ENCODE peak calls at places on chromosomes 2 and 18, in six cellular contexts. N is neuronal stem cell, T is mesendoderm, D is H9, W is H1, R is mesenchymal stem cell. F is an unnamed sample.

GRCh38 chr2:240686460-240686859 is 3.8 kb upstream of the AQP12B start:
- DNase-seq in D (no peak), T (no peak), R (no peak), N (no peak), W (no peak), F (no peak)

GRCh38 chr2:30127016-30127893 is 19.6 kb upstream of the YPEL5 start:
- DNase-seq in R (no peak), N (no peak), T (no peak), D (no peak), W (no peak), F (no peak)

GRCh38 chr2:205187731-205188130 is 494.6 kb upstream of the NRP2 start:
- DNase-seq in T (no peak), D (no peak), W (no peak), R (no peak), N (no peak), F (peak; percentile 60)

GRCh38 chr2:70767094-70767698 is 804 bp downstream of the ADD2 start:
- DNase-seq in D (peak; percentile 83), N (no peak), R (no peak), W (peak; percentile 80), T (peak; percentile 75), F (no peak)

GRCh38 chr18:78925557-78926242 is 53.9 kb upstream of the SALL3 start:
- DNase-seq in R (no peak), D (no peak), N (no peak), T (no peak), W (no peak), F (no peak)

GRCh38 chr2:65818873-65819451 is 386.6 kb upstream of the SPRED2 start:
- DNase-seq in R (peak; percentile 7), N (no peak), D (no peak), W (no peak), T (peak; percentile 84), F (peak; percentile 41)

GRCh38 chr2:127324635-127325034 is 30.7 kb upstream of the ERCC3 start:
- DNase-seq in D (no peak), N (no peak), T (peak; percentile 37), W (no peak), R (peak; percentile 61), F (peak; percentile 28)

GRCh38 chr2:28394997-28395333 is 2.3 kb downstream of the FOSL2 start:
- DNase-seq in R (no peak), W (no peak), N (no peak), T (no peak), D (no peak), F (no peak)

GRCh38 chr2:82781516-82781915 is 1677.6 kb downstream of the SUCLG1 start:
- DNase-seq in D (no peak), T (no peak), N (no peak), R (peak; percentile 10), W (no peak), F (no peak)

GRCh38 chr2:203535078-203535783 is at the start of gene RAPH1:
- DNase-seq in R (peak; percentile 90), D (peak; percentile 88), W (peak; percentile 82), T (peak; percentile 94), N (peak; percentile 76), F (peak; percentile 87)
- H2AK5ac ChIP-seq in R (no peak within 1 kb of the TSS), D (no peak within 1 kb of the TSS), W (no peak within 1 kb of the TSS), T (peak within 1 kb of the TSS; percentile 74), N (no peak within 1 kb of the TSS), F (peak within 1 kb of the TSS; percentile 4)

GRCh38 chr18:67515987-67516431 is 511 bp downstream of the DSEL start:
- DNase-seq in T (peak; percentile 95), N (peak; percentile 70), W (peak; percentile 91), R (peak; percentile 86), D (peak; percentile 90), F (peak; percentile 88)
- H3K4ac ChIP-seq in T (no peak overlapping the region), N (no peak overlapping the region), W (no peak overlapping the region), R (peak overlapping the region; percentile 53), D (no peak overlapping the region), F (no peak overlapping the region)

DNA sequence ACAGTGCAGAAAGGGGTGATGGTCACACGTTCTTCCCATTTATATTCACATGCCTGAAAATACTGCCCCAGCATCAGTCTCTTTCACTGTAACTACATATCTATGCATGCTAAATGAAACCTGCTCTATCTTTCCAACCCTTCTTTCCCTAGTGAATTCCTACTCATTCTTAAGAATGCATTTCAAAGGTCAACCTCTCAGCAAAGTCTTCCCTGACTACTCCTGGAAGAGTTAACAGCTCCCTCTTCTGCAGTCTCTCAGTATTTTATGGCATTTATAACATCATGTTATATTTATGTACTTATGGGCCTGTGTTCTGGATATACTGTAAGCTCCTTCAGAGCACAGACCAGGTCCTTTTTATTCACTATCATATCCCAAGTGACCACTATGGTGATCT is 71.7 kb upstream of the GALNT5 start:
- DNase-seq in T (peak; percentile 13), R (peak; percentile 29), W (no peak), N (no peak), D (no peak), F (no peak)
- H2AK5ac ChIP-seq in T (no peak overlapping the region), R (no peak overlapping the region), W (no peak overlapping the region), N (no peak overlapping the region), D (no peak overlapping the region), F (no peak overlapping the region)

GRCh38 chr2:226447338-226447885 is 352.2 kb downstream of the IRS1 start:
- DNase-seq in W (no peak), N (no peak), D (no peak), T (no peak), R (no peak), F (no peak)

GRCh38 chr2:226447896-226448295 is 351.7 kb downstream of the IRS1 start:
- DNase-seq in D (no peak), R (no peak), T (no peak), N (no peak), W (no peak), F (peak; percentile 76)

GRCh38 chr2:226443112-226443511 is 356.5 kb downstream of the IRS1 start:
- DNase-seq in N (no peak), T (no peak), R (no peak), D (no peak), W (no peak), F (no peak)

GRCh38 chr2:226446406-226447001 is 353.1 kb downstream of the IRS1 start:
- DNase-seq in D (no peak), T (no peak), N (no peak), W (no peak), R (no peak), F (no peak)

GRCh38 chr2:226445216-226445861 is 354.3 kb downstream of the IRS1 start:
- DNase-seq in W (no peak), T (no peak), N (no peak), R (no peak), D (no peak), F (no peak)
- H3K4ac ChIP-seq in W (no peak overlapping the region), T (no peak overlapping the region), N (no peak overlapping the region), R (no peak overlapping the region), D (no peak overlapping the region), F (no peak overlapping the region)

DNA sequence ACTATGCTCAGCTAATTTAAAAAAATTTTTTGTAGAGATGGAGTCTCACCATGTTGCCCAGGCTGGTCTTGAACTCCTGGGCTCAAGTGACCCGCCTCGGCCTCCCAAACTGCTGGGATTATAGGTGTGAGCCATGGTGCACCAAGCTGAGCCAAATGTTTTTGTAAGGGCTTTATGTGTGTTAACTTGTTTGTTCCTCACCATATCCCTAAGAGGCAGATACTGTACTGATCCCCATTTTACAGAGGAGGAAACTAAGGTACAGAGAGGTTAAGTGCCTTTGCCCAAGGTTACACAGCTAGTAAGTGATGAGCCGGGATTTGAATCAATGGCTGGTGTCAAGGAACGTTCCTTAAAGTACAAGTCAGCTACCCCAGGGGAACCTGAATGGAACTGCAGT is 85.3 kb upstream of the KLF7 start:
- DNase-seq in T (no peak), D (no peak), W (no peak), N (no peak), R (no peak), F (no peak)
- H2AK5ac ChIP-seq in T (no peak overlapping the region), D (no peak overlapping the region), W (no peak overlapping the region), N (no peak overlapping the region), R (peak overlapping the region; percentile 85), F (no peak overlapping the region)

DNA sequence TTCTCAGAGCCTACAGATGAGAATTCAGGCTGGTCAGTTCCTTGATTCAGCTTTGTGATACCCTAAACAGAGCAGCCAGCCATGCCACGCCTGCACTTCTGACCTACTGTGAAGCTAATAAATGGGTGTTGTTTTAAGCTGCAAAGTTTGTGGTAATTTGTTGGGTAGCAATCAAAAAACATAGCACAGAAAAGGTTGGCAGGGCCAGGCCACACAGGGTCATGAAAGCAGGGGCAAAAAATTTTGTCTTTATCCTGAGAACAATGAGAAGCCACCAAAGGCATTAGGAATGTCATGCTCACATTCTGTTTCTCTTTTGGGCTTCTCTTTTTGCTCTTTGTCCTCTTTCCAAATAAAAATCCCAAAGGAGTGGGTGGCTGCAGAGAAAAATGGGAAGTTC is 385.9 kb downstream of the TXNL1 start:
- DNase-seq in W (no peak), N (no peak), D (no peak), T (no peak), R (no peak), F (no peak)
- H3K4ac ChIP-seq in W (no peak overlapping the region), N (no peak overlapping the region), D (no peak overlapping the region), T (no peak overlapping the region), R (no peak overlapping the region), F (no peak overlapping the region)

GRCh38 chr2:45241061-45241561 is 231.9 kb upstream of the SIX2 start:
- DNase-seq in T (no peak), N (no peak), D (no peak), W (no peak), R (no peak), F (no peak)

GRCh38 chr2:45236268-45236667 is 227.0 kb upstream of the SIX2 start:
- DNase-seq in R (no peak), W (no peak), D (no peak), T (no peak), N (no peak), F (no peak)

GRCh38 chr2:45242161-45242741 is 233.0 kb upstream of the SIX2 start:
- DNase-seq in D (no peak), N (no peak), W (no peak), T (no peak), R (peak; percentile 19), F (peak; percentile 47)

GRCh38 chr2:45237128-45237527 is 227.9 kb upstream of the SIX2 start:
- DNase-seq in D (no peak), R (peak; percentile 37), N (no peak), T (no peak), W (no peak), F (no peak)

GRCh38 chr2:45237850-45238542 is 228.7 kb upstream of the SIX2 start:
- DNase-seq in R (peak; percentile 74), N (no peak), T (no peak), W (no peak), D (no peak), F (no peak)
- H2AK5ac ChIP-seq in R (peak overlapping the region; percentile 4), N (no peak overlapping the region), T (no peak overlapping the region), W (no peak overlapping the region), D (no peak overlapping the region), F (no peak overlapping the region)